ENCODE peak calls at places on chromosomes 11 and 22, in eight cellular contexts. T, M, H, B, X, P, S and A are unnamed samples.

GRCh38 chr11:19220903-19221682 is 19.3 kb upstream of the CSRP3 start:
- DNase-seq in X (peak; percentile 69), S (no peak), M (no peak), T (peak; percentile 88), P (no peak), H (peak; percentile 48), B (no peak), A (no peak)

GRCh38 chr22:27393371-27393770 is 408.2 kb downstream of the MN1 start:
- DNase-seq in T (no peak), P (no peak), B (no peak), H (no peak), X (no peak), M (no peak), S (no peak), A (no peak)

GRCh38 chr11:113470233-113470632 is 5.0 kb downstream of the DRD2 start:
- DNase-seq in X (no peak), P (no peak), B (no peak), H (no peak), M (peak; percentile 52), T (no peak), S (no peak), A (no peak)

GRCh38 chr11:102061276-102061675 is 14.0 kb downstream of the CFAP300 start:
- DNase-seq in M (no peak), P (no peak), T (peak; percentile 22), H (no peak), S (no peak), X (no peak), B (no peak), A (no peak)

GRCh38 chr22:29482253-29482652 is 2.2 kb downstream of the NEFH start:
- DNase-seq in B (no peak), T (no peak), X (no peak), M (no peak), S (peak; percentile 56), P (no peak), H (no peak), A (no peak)

GRCh38 chr22:49768511-49768910 is 59.2 kb downstream of the BRD1 start:
- DNase-seq in M (no peak), H (no peak), B (no peak), T (no peak), S (no peak), X (no peak), P (no peak), A (no peak)

GRCh38 chr11:26778000-26778757 is 56.3 kb upstream of the SLC5A12 start:
- DNase-seq in T (no peak), B (no peak), H (peak; percentile 91), M (no peak), S (no peak), X (no peak), P (no peak), A (no peak)

GRCh38 chr11:133904818-133905515 is 51.8 kb downstream of the IGSF9B start:
- DNase-seq in T (no peak), P (no peak), M (no peak), B (no peak), H (no peak), S (no peak), X (no peak), A (no peak)

GRCh38 chr11:115256326-115257197 is 247.7 kb downstream of the CADM1 start:
- DNase-seq in X (no peak), P (no peak), M (peak; percentile 84), S (no peak), T (peak; percentile 79), H (no peak), B (peak; percentile 13), A (no peak)

GRCh38 chr22:20239951-20240773 is 28.0 kb downstream of the RTN4R start:
- DNase-seq in H (no peak), X (no peak), P (no peak), S (no peak), M (no peak), T (no peak), B (no peak), A (peak; percentile 78)

GRCh38 chr11:72685560-72686480 is 11.6 kb upstream of the PDE2A start:
- DNase-seq in B (no peak), M (peak; percentile 63), S (no peak), H (no peak), T (no peak), P (no peak), X (no peak), A (peak; percentile 42)

GRCh38 chr11:128737704-128738103 is 43.8 kb downstream of the FLI1 start:
- DNase-seq in X (no peak), S (no peak), B (no peak), M (no peak), H (no peak), T (no peak), P (no peak), A (no peak)

GRCh38 chr22:47176573-47177333 is 414.3 kb downstream of the TBC1D22A start:
- DNase-seq in T (no peak), S (peak; percentile 31), X (no peak), P (no peak), H (no peak), M (peak; percentile 38), B (no peak), A (peak; percentile 3)

GRCh38 chr22:36333632-36334031 is 54.1 kb downstream of the MYH9 start:
- DNase-seq in T (no peak), B (no peak), P (no peak), H (no peak), S (no peak), X (peak; percentile 69), M (no peak), A (no peak)

GRCh38 chr11:77473001-77473800 is 693 bp downstream of the PAK1 start:
- DNase-seq in T (peak; percentile 79), S (peak; percentile 65), H (peak; percentile 40), P (no peak), X (peak; percentile 62), M (peak; percentile 89), B (peak; percentile 34), A (peak; percentile 45)

GRCh38 chr11:102225689-102226562 is 91.4 kb upstream of the BIRC3 start:
- DNase-seq in S (no peak), T (no peak), X (no peak), M (no peak), P (no peak), H (peak; percentile 99), B (no peak), A (no peak)

GRCh38 chr11:19506803-19507466 is 205.7 kb upstream of the NAV2 start:
- DNase-seq in H (no peak), S (no peak), M (no peak), X (no peak), P (no peak), T (no peak), B (no peak), A (no peak)

GRCh38 chr11:35235944-35236666 is 97.1 kb downstream of the CD44 start:
- DNase-seq in X (peak; percentile 72), M (no peak), S (no peak), H (peak; percentile 90), B (peak; percentile 33), P (no peak), T (no peak), A (no peak)

GRCh38 chr11:26134481-26135355 is 197.2 kb upstream of the ANO3 start:
- DNase-seq in B (no peak), M (peak; percentile 68), P (no peak), T (peak; percentile 81), X (no peak), S (no peak), H (peak; percentile 20), A (no peak)

GRCh38 chr22:32917577-32918375 is 116.3 kb downstream of the TIMP3 start:
- DNase-seq in H (no peak), B (no peak), P (no peak), S (no peak), T (no peak), X (no peak), M (no peak), A (peak; percentile 34)

GRCh38 chr11:104967493-104968364 is 645 bp downstream of the CASP4 start:
- DNase-seq in B (no peak), P (no peak), T (no peak), X (no peak), S (no peak), M (no peak), H (no peak), A (no peak)
- H3K4me3 ChIP-seq in B (peak overlapping the region; percentile 82), P (peak overlapping the region; percentile 77), T (no peak overlapping the region), X (peak overlapping the region; percentile 53), S (peak overlapping the region; percentile 78), M (no peak overlapping the region), H (peak overlapping the region; percentile 39), A (peak overlapping the region; percentile 57)

DNA sequence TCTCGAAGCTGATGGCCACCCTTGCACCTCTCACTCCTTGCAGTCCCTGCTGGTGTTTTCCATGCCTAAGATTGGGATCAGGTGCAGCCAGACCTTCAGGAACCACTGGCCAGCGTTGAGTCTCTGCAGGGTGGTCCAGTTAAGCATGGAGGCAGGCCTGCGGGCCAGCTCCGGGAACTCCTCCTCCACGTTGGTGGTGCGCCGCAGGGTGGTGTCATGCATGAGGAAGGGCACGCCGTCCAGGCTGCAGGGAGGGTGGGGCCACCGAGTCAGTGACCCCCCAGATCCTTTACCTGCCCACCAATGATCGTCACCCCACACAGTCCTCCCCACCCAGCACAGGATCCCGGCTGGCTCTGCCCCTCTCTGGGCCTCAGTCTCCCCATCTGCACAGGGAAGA is 10.0 kb upstream of the KLHL35 start:
- DNase-seq in H (no peak), S (no peak), P (no peak), B (no peak), T (no peak), X (no peak), M (no peak), A (no peak)
- H3K27ac ChIP-seq in H (no peak overlapping the region), S (no peak overlapping the region), P (no peak overlapping the region), B (no peak overlapping the region), T (no peak overlapping the region), X (no peak overlapping the region), M (no peak overlapping the region), A (no peak overlapping the region)

DNA sequence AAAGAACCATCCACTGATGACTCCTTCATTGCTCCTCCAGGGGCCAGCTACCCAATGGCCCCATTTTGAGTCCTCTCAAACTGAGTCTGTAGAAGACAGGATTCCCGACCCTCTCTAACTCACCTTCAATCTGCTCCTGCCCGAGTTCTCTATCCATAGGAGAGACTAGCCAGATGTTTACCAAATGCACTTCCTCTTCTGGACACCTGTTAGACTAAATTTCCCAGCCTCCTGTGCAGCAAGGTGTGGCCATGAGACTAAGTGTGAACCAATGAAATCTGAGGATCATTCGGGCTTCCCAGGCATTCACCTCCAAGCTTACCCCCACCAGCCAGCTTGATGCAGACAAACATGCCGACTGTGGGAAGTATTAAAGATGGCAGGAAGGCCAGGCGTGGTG is 7.6 kb downstream of the PISD start:
- DNase-seq in T (no peak), S (no peak), B (no peak), X (no peak), M (no peak), H (no peak), P (no peak), A (no peak)
- H3K4me3 ChIP-seq in T (no peak overlapping the region), S (no peak overlapping the region), B (no peak overlapping the region), X (no peak overlapping the region), M (no peak overlapping the region), H (no peak overlapping the region), P (no peak overlapping the region), A (no peak overlapping the region)

GRCh38 chr11:3906166-3906565 is 50.7 kb downstream of the STIM1 start:
- DNase-seq in X (no peak), P (no peak), H (peak; percentile 7), B (no peak), M (no peak), T (no peak), S (no peak), A (no peak)
- H3K27ac ChIP-seq in X (peak overlapping the region; percentile 16), P (no peak overlapping the region), H (no peak overlapping the region), B (no peak overlapping the region), M (peak overlapping the region; percentile 45), T (no peak overlapping the region), S (no peak overlapping the region), A (no peak overlapping the region)